ENCODE peak calls at places on chromosomes 12 and 14, in eight cellular contexts. D is A549; P is pancreas; U is tibial artery; L is psoas muscle; X is CD8-positive, alpha-beta T cell; G is epithelial cell of esophagus; H is gastrocnemius medialis. T is an unnamed sample.

GRCh38 chr12:21852251-21852650 is 77.7 kb upstream of the KCNJ8 start:
- DNase-seq in D (peak), P (no peak), U (no peak), L (no peak), X (no peak), G (peak), H (no peak), T (no peak)

GRCh38 chr14:91228112-91229004 is 16.1 kb downstream of the GPR68 start:
- DNase-seq in D (no peak), P (no peak), U (no peak), L (no peak), X (peak), G (peak), H (no peak), T (peak)

GRCh38 chr12:115697341-115697740 is 580.2 kb downstream of the MED13L start:
- DNase-seq in D (no peak), P (no peak), U (no peak), L (no peak), X (no peak), G (no peak), H (no peak), T (no peak)

GRCh38 chr12:115648463-115648862 is 629.0 kb downstream of the MED13L start:
- DNase-seq in D (no peak), P (no peak), U (no peak), L (no peak), X (no peak), G (peak), H (no peak), T (no peak)

GRCh38 chr12:15875863-15876262 is 6.3 kb upstream of the STRAP start:
- DNase-seq in D (no peak), P (no peak), U (no peak), L (no peak), X (no peak), G (no peak), H (no peak), T (no peak)

GRCh38 chr14:105193916-105194782 is 13.0 kb upstream of the NUDT14 start:
- DNase-seq in D (no peak), P (no peak), U (no peak), L (no peak), X (peak), G (peak), H (no peak), T (no peak)

GRCh38 chr12:105449406-105449805 is 118.9 kb downstream of the C12orf75 start:
- DNase-seq in D (no peak), P (no peak), U (no peak), L (no peak), X (no peak), G (no peak), H (no peak), T (no peak)

GRCh38 chr14:103679351-103679750 is 35.9 kb downstream of the XRCC3 start:
- DNase-seq in D (peak), P (no peak), U (peak), L (peak), X (peak), G (no peak), H (no peak), T (no peak)

GRCh38 chr12:127107744-127108143 is 1159.2 kb upstream of the TMEM132C start:
- DNase-seq in D (no peak), P (no peak), U (no peak), L (no peak), X (no peak), G (peak), H (no peak), T (no peak)

GRCh38 chr12:39764944-39765560 is 145.4 kb upstream of the ABCD2 start:
- DNase-seq in D (peak), P (no peak), U (no peak), L (no peak), X (no peak), G (peak), H (no peak), T (peak)

GRCh38 chr12:109921982-109922381 is 21.9 kb downstream of the TCHP start:
- DNase-seq in D (no peak), P (no peak), U (no peak), L (no peak), X (no peak), G (no peak), H (no peak), T (no peak)

GRCh38 chr14:39581474-39581873 is 149.2 kb upstream of the FBXO33 start:
- DNase-seq in D (no peak), P (no peak), U (no peak), L (no peak), X (no peak), G (no peak), H (no peak), T (no peak)

GRCh38 chr12:6667559-6668210 is 4.8 kb upstream of the ING4 start:
- DNase-seq in D (peak), P (no peak), U (no peak), L (no peak), X (no peak), G (peak), H (no peak), T (no peak)

GRCh38 chr12:130924946-130925345 is 28.8 kb upstream of the ADGRD1 start:
- DNase-seq in D (no peak), P (no peak), U (no peak), L (no peak), X (no peak), G (no peak), H (no peak), T (no peak)

GRCh38 chr12:67592228-67593011 is 56.1 kb upstream of the DYRK2 start:
- DNase-seq in D (peak), P (no peak), U (no peak), L (no peak), X (no peak), G (peak), H (no peak), T (no peak)

GRCh38 chr12:79023784-79024183 is 159.2 kb downstream of the SYT1 start:
- DNase-seq in D (no peak), P (no peak), U (no peak), L (no peak), X (no peak), G (no peak), H (no peak), T (no peak)

GRCh38 chr12:7609051-7609450 is 56.7 kb downstream of the APOBEC1 start:
- DNase-seq in D (no peak), P (no peak), U (no peak), L (no peak), X (no peak), G (no peak), H (no peak), T (no peak)

GRCh38 chr12:52831251-52831650 is 2.9 kb downstream of the KRT79 start:
- DNase-seq in D (no peak), P (no peak), U (no peak), L (no peak), X (no peak), G (no peak), H (no peak), T (no peak)

GRCh38 chr12:67677166-67677565 is 28.6 kb downstream of the DYRK2 start:
- DNase-seq in D (no peak), P (no peak), U (no peak), L (no peak), X (no peak), G (no peak), H (no peak), T (no peak)

GRCh38 chr14:89702151-89702936 is 252.2 kb downstream of the EFCAB11 start:
- DNase-seq in D (no peak), P (peak), U (peak), L (peak), X (no peak), G (peak), H (no peak), T (no peak)

GRCh38 chr12:7512528-7512927 is 9.0 kb upstream of the CD163 start:
- DNase-seq in D (peak), P (no peak), U (peak), L (peak), X (no peak), G (peak), H (peak), T (peak)

GRCh38 chr14:81386379-81386778 is 13.7 kb downstream of the STON2 start:
- DNase-seq in D (no peak), P (no peak), U (no peak), L (no peak), X (no peak), G (no peak), H (no peak), T (no peak)

GRCh38 chr12:5586201-5586600 is 154.3 kb downstream of the NTF3 start:
- DNase-seq in D (peak), P (no peak), U (no peak), L (no peak), X (no peak), G (peak), H (no peak), T (no peak)

GRCh38 chr12:94560416-94561221 is 89.7 kb downstream of the TMCC3 start:
- DNase-seq in D (no peak), P (no peak), U (no peak), L (no peak), X (no peak), G (peak), H (no peak), T (peak)

GRCh38 chr14:85336817-85337216 is 193.1 kb upstream of the FLRT2 start:
- DNase-seq in D (no peak), P (no peak), U (peak), L (no peak), X (no peak), G (no peak), H (no peak), T (no peak)

GRCh38 chr12:70317781-70318180 is 48.3 kb upstream of the KCNMB4 start:
- DNase-seq in D (no peak), P (no peak), U (no peak), L (no peak), X (no peak), G (no peak), H (no peak), T (no peak)

GRCh38 chr14:74507085-74507484 is 13.5 kb downstream of the ISCA2 start:
- DNase-seq in D (no peak), P (no peak), U (peak), L (no peak), X (no peak), G (no peak), H (no peak), T (no peak)

GRCh38 chr12:32437095-32437515 is 37.7 kb downstream of the FGD4 start:
- DNase-seq in D (peak), P (no peak), U (no peak), L (no peak), X (no peak), G (peak), H (no peak), T (peak)

GRCh38 chr12:104763163-104763805 is 194.8 kb downstream of the SLC41A2 start:
- DNase-seq in D (no peak), P (no peak), U (no peak), L (no peak), X (no peak), G (peak), H (no peak), T (no peak)

GRCh38 chr14:68610251-68610793 is 182.5 kb downstream of the ZFP36L1 start:
- DNase-seq in D (no peak), P (peak), U (no peak), L (no peak), X (no peak), G (no peak), H (peak), T (no peak)

GRCh38 chr14:106378191-106378590 is 851.8 kb downstream of the TMEM121 start:
- DNase-seq in D (no peak), P (no peak), U (no peak), L (no peak), X (peak), G (no peak), H (no peak), T (no peak)

GRCh38 chr12:15706010-15706676 is 83.0 kb downstream of the EPS8 start:
- DNase-seq in D (peak), P (no peak), U (no peak), L (no peak), X (no peak), G (peak), H (no peak), T (no peak)

GRCh38 chr12:3107071-3107583 is 29.9 kb downstream of the TSPAN9 start:
- DNase-seq in D (no peak), P (no peak), U (no peak), L (no peak), X (no peak), G (peak), H (no peak), T (no peak)

GRCh38 chr12:89326260-89327040 is 25.9 kb downstream of the DUSP6 start:
- DNase-seq in D (no peak), P (no peak), U (no peak), L (no peak), X (no peak), G (no peak), H (no peak), T (no peak)

GRCh38 chr12:46107591-46107990 is 117.2 kb upstream of the SCAF11 start:
- DNase-seq in D (no peak), P (no peak), U (no peak), L (no peak), X (no peak), G (peak), H (no peak), T (no peak)

GRCh38 chr12:2690348-2691000 is 104.3 kb upstream of the FKBP4 start:
- DNase-seq in D (no peak), P (no peak), U (no peak), L (no peak), X (no peak), G (no peak), H (no peak), T (no peak)

GRCh38 chr12:59151243-59151642 is 230.9 kb upstream of the LRIG3 start:
- DNase-seq in D (no peak), P (no peak), U (no peak), L (no peak), X (no peak), G (peak), H (no peak), T (no peak)

GRCh38 chr12:20404576-20405346 is 36.4 kb downstream of the PDE3A start:
- DNase-seq in D (peak), P (no peak), U (peak), L (peak), X (no peak), G (peak), H (no peak), T (peak)

GRCh38 chr14:73602994-73603393 is 9.3 kb upstream of the ACOT6 start:
- DNase-seq in D (no peak), P (no peak), U (no peak), L (no peak), X (no peak), G (peak), H (no peak), T (no peak)

GRCh38 chr14:68576031-68576430 is 216.8 kb downstream of the ZFP36L1 start:
- DNase-seq in D (no peak), P (no peak), U (no peak), L (no peak), X (no peak), G (no peak), H (no peak), T (no peak)

GRCh38 chr12:48067250-48067938 is 38.5 kb downstream of the SENP1 start:
- DNase-seq in D (no peak), P (no peak), U (no peak), L (no peak), X (no peak), G (no peak), H (no peak), T (no peak)
- TF ChIP-seq CTCF in D (no peak), P (no peak), U (no peak), L (no peak), X (no peak), G (no peak), H (no peak), T (no peak)

GRCh38 chr14:92309968-92310367 is 13.0 kb upstream of the SLC24A4 start:
- DNase-seq in D (no peak), P (no peak), U (no peak), L (no peak), X (no peak), G (no peak), H (no peak), T (no peak)

GRCh38 chr14:92310776-92311375 is 12.1 kb upstream of the SLC24A4 start:
- DNase-seq in D (no peak), P (no peak), U (no peak), L (no peak), X (no peak), G (no peak), H (no peak), T (no peak)

GRCh38 chr14:92314182-92314581 is 8.8 kb upstream of the SLC24A4 start:
- DNase-seq in D (no peak), P (no peak), U (no peak), L (no peak), X (no peak), G (no peak), H (no peak), T (no peak)

DNA sequence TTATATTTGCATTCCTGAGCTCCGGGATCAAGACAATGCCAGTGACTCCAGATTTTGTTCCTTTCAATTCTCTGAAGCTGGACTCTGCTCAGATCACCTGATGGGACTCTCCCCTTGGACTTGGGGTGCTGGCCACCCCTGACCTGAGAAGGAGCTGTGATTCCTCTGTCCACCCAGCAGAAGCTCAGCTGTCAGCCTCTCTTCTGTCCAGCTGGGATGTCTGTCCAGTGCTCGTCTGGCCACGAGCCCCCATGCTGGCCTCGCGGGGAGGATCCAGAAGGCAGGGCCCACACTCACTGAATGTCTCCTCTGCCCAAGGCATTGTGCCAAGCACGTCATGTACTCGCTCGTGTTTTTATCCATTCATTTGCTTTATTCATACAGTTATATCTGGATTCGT is 14.3 kb upstream of the SLC24A4 start:
- DNase-seq in D (no peak), P (no peak), U (no peak), L (no peak), X (no peak), G (no peak), H (no peak), T (no peak)
- H3K4me3 ChIP-seq in D (no peak), P (no peak), U (no peak), L (no peak), X (no peak), G (no peak), H (no peak), T (no peak)

DNA sequence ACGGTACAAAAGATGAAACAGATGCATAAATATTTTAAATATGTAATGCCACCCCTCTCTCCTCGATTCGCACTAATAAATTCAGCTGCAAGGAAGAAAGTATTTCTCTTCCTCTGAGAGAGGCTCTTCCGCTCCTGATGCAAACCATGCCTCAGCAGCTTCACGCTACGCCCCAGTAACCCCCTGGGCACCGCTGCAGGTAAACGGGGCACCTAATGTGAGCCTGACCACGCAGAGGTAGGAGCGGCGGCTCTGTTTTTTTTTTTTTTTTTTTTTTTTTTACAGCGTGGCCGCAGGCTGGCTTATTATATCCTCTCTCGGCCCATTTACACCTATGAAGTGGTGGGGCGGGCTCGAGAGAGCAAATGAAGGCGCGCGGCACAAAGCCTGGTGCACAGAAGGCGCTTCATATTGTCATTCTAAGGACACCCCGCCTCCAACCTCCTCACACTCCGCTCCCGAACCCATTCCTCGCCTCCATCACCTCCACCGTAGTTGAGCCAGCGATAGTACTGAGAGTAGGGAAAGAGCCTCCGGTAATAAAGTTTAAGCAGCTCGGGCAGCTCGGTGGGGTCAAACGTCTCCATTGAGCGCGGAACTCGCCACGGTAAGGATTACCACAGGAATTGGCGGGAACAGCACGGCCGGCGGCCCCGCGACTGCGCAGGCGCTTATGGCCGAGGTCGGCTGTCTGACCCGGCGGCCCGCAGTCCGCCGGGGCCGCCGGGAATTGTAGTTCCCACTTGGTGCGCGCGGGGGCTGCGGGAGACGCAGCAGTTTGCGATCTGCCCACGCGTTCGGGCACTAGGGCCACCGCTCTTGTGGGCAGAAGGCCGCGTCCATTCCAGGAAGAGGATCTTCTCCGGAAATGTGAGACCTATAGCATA is at the start of gene PRIM1:
- DNase-seq in D (peak), P (peak), U (peak), L (peak), X (peak), G (peak), H (peak), T (no peak)
- TF ChIP-seq CTCF in D (no peak), P (no peak), U (peak), L (peak), X (peak), G (no peak), H (peak), T (no peak)

GRCh38 chr14:100587763-100588411 is 670 bp upstream of the BEGAIN start:
- DNase-seq in D (no peak), P (no peak), U (no peak), L (peak), X (no peak), G (no peak), H (no peak), T (no peak)

GRCh38 chr14:100586520-100587247 is 533 bp downstream of the BEGAIN start:
- DNase-seq in D (peak), P (no peak), U (no peak), L (peak), X (no peak), G (peak), H (no peak), T (no peak)

GRCh38 chr14:100588671-100589070 is 1.5 kb upstream of the BEGAIN start:
- DNase-seq in D (no peak), P (no peak), U (no peak), L (peak), X (no peak), G (no peak), H (no peak), T (no peak)

GRCh38 chr14:100586153-100586519 is 1.1 kb downstream of the BEGAIN start:
- DNase-seq in D (no peak), P (no peak), U (no peak), L (peak), X (no peak), G (no peak), H (no peak), T (no peak)

GRCh38 chr14:100587248-100587762 is at the start of gene BEGAIN:
- DNase-seq in D (no peak), P (no peak), U (no peak), L (peak), X (no peak), G (no peak), H (no peak), T (no peak)
- H3K4me3 ChIP-seq in D (peak), P (peak), U (peak), L (peak), X (peak), G (peak), H (peak), T (peak)

GRCh38 chr14:49945448-49946319 is 52.8 kb downstream of the ARF6 start:
- DNase-seq in D (no peak), P (no peak), U (no peak), L (no peak), X (no peak), G (no peak), H (no peak), T (no peak)
- TF ChIP-seq CTCF in D (no peak), P (no peak), U (no peak), L (no peak), X (no peak), G (no peak), H (no peak), T (no peak)

GRCh38 chr14:101781240-101782061 is 19.9 kb downstream of the PPP2R5C start:
- DNase-seq in D (no peak), P (no peak), U (no peak), L (no peak), X (peak), G (peak), H (no peak), T (no peak)

GRCh38 chr14:101783260-101784016 is 21.9 kb downstream of the PPP2R5C start:
- DNase-seq in D (no peak), P (no peak), U (no peak), L (no peak), X (no peak), G (no peak), H (no peak), T (no peak)

GRCh38 chr14:101784631-101785030 is 23.1 kb downstream of the PPP2R5C start:
- DNase-seq in D (no peak), P (no peak), U (no peak), L (no peak), X (no peak), G (no peak), H (no peak), T (no peak)

GRCh38 chr14:101780390-101780789 is 18.9 kb downstream of the PPP2R5C start:
- DNase-seq in D (no peak), P (no peak), U (no peak), L (no peak), X (no peak), G (no peak), H (no peak), T (no peak)

GRCh38 chr14:101780887-101781239 is 19.4 kb downstream of the PPP2R5C start:
- DNase-seq in D (no peak), P (no peak), U (no peak), L (no peak), X (no peak), G (peak), H (no peak), T (no peak)
- H3K4me3 ChIP-seq in D (no peak), P (peak), U (peak), L (peak), X (peak), G (peak), H (peak), T (peak)